ENCODE peak calls at places on chromosomes 1 and 21, in four cellular contexts. One of them, this sample, is unnamed.

GRCh38 chr1:12104417-12104816 is 41.3 kb downstream of the TNFRSF8 start:
- DNase-seq in K562: no peak
- DNase-seq in GM12878: no peak
- DNase-seq in HepG2: no peak
- DNase-seq in this sample: no peak

GRCh38 chr1:110336300-110337039 is 2.7 kb upstream of the RBM15 start:
- DNase-seq in K562: no peak
- DNase-seq in GM12878: no peak
- DNase-seq in HepG2: no peak
- DNase-seq in this sample: no peak

GRCh38 chr1:159214149-159214760 is 9.6 kb downstream of the ACKR1 start:
- DNase-seq in HepG2: peak
- DNase-seq in GM12878: no peak
- DNase-seq in K562: peak
- DNase-seq in this sample: peak

GRCh38 chr21:31173881-31174555 is 135.7 kb upstream of the KRTAP19-8 start:
- DNase-seq in HepG2: no peak
- DNase-seq in GM12878: no peak
- DNase-seq in K562: no peak
- DNase-seq in this sample: peak

GRCh38 chr21:16195896-16196443 is 466.2 kb downstream of the USP25 start:
- DNase-seq in K562: no peak
- DNase-seq in HepG2: no peak
- DNase-seq in GM12878: no peak
- DNase-seq in this sample: no peak

GRCh38 chr1:43293171-43293570 is 7.6 kb upstream of the TIE1 start:
- DNase-seq in K562: no peak
- DNase-seq in HepG2: no peak
- DNase-seq in GM12878: no peak
- DNase-seq in this sample: no peak

GRCh38 chr1:25559996-25560395 is 16.6 kb downstream of the LDLRAP1 start:
- DNase-seq in GM12878: no peak
- DNase-seq in HepG2: no peak
- DNase-seq in K562: no peak
- DNase-seq in this sample: no peak

GRCh38 chr1:22738069-22738435 is 27.4 kb downstream of the EPHB2 start:
- DNase-seq in HepG2: no peak
- DNase-seq in GM12878: no peak
- DNase-seq in K562: no peak
- DNase-seq in this sample: no peak

GRCh38 chr21:45011911-45012660 is 62.3 kb upstream of the ADARB1 start:
- DNase-seq in HepG2: peak
- DNase-seq in K562: no peak
- DNase-seq in GM12878: no peak
- DNase-seq in this sample: no peak

GRCh38 chr1:52637946-52638345 is 5.0 kb downstream of the SHISAL2A start:
- DNase-seq in K562: no peak
- DNase-seq in HepG2: no peak
- DNase-seq in GM12878: no peak
- DNase-seq in this sample: no peak

GRCh38 chr1:233105225-233105624 is 154.8 kb downstream of the NTPCR start:
- DNase-seq in HepG2: no peak
- DNase-seq in K562: no peak
- DNase-seq in GM12878: no peak
- DNase-seq in this sample: no peak

GRCh38 chr1:245074232-245074747 is 80.5 kb upstream of the KIF26B start:
- DNase-seq in HepG2: no peak
- DNase-seq in K562: no peak
- DNase-seq in GM12878: no peak
- DNase-seq in this sample: no peak

GRCh38 chr1:204145033-204145504 is 6.8 kb downstream of the ETNK2 start:
- DNase-seq in GM12878: no peak
- DNase-seq in K562: no peak
- DNase-seq in HepG2: peak
- DNase-seq in this sample: no peak

GRCh38 chr1:109793486-109794318 is 30.0 kb upstream of the EPS8L3 start:
- DNase-seq in HepG2: no peak
- DNase-seq in GM12878: no peak
- DNase-seq in K562: no peak
- DNase-seq in this sample: no peak

GRCh38 chr1:55882931-55883330 is 667.8 kb upstream of the USP24 start:
- DNase-seq in K562: no peak
- DNase-seq in HepG2: no peak
- DNase-seq in GM12878: no peak
- DNase-seq in this sample: no peak

GRCh38 chr1:202254454-202255252 is 61.1 kb downstream of the LGR6 start:
- DNase-seq in HepG2: no peak
- DNase-seq in GM12878: no peak
- DNase-seq in K562: no peak
- DNase-seq in this sample: no peak

GRCh38 chr21:45537111-45537745 is 5.0 kb downstream of the SLC19A1 start:
- DNase-seq in K562: no peak
- DNase-seq in GM12878: no peak
- DNase-seq in HepG2: no peak
- DNase-seq in this sample: no peak

GRCh38 chr1:204359474-204360255 is at the start of gene PLEKHA6:
- DNase-seq in HepG2: no peak
- DNase-seq in GM12878: no peak
- DNase-seq in K562: peak
- DNase-seq in this sample: no peak

GRCh38 chr1:10960954-10961833 is 51.3 kb upstream of the TARDBP start:
- DNase-seq in GM12878: no peak
- DNase-seq in K562: peak
- DNase-seq in HepG2: peak
- DNase-seq in this sample: peak

GRCh38 chr1:23098463-23099170 is 70.0 kb downstream of the LUZP1 start:
- DNase-seq in K562: peak
- DNase-seq in HepG2: peak
- DNase-seq in GM12878: no peak
- DNase-seq in this sample: peak

GRCh38 chr1:169604781-169605560 is 18.7 kb upstream of the F5 start:
- DNase-seq in K562: no peak
- DNase-seq in GM12878: peak
- DNase-seq in HepG2: no peak
- DNase-seq in this sample: no peak

GRCh38 chr1:26287033-26287711 is 7.3 kb downstream of the SH3BGRL3 start:
- DNase-seq in K562: peak
- DNase-seq in GM12878: no peak
- DNase-seq in HepG2: no peak
- DNase-seq in this sample: no peak

GRCh38 chr1:40312238-40313205 is 4.6 kb downstream of the COL9A2 start:
- DNase-seq in HepG2: peak
- DNase-seq in K562: no peak
- DNase-seq in GM12878: peak
- DNase-seq in this sample: peak

GRCh38 chr1:238254935-238255334 is 364.2 kb upstream of the ZP4 start:
- DNase-seq in GM12878: no peak
- DNase-seq in HepG2: no peak
- DNase-seq in K562: no peak
- DNase-seq in this sample: no peak

GRCh38 chr1:171142081-171142450 is 43.0 kb upstream of the FMO2 start:
- DNase-seq in GM12878: no peak
- DNase-seq in K562: no peak
- DNase-seq in HepG2: peak
- DNase-seq in this sample: no peak

GRCh38 chr1:95582746-95583145 is 348.7 kb downstream of the RWDD3 start:
- DNase-seq in K562: no peak
- DNase-seq in GM12878: no peak
- DNase-seq in HepG2: no peak
- DNase-seq in this sample: no peak

GRCh38 chr1:173295995-173296394 is 88.9 kb upstream of the TNFSF4 start:
- DNase-seq in K562: no peak
- DNase-seq in HepG2: no peak
- DNase-seq in GM12878: no peak
- DNase-seq in this sample: no peak

GRCh38 chr1:177069489-177069888 is 95.0 kb downstream of the ASTN1 start:
- DNase-seq in HepG2: no peak
- DNase-seq in GM12878: no peak
- DNase-seq in K562: no peak
- DNase-seq in this sample: no peak

GRCh38 chr1:15188145-15188544 is 34.6 kb downstream of the TMEM51 start:
- DNase-seq in K562: no peak
- DNase-seq in HepG2: no peak
- DNase-seq in GM12878: no peak
- DNase-seq in this sample: no peak
- TF ChIP-seq FOXK2 in K562: no peak
- TF ChIP-seq FOXK2 in HepG2: no peak
- TF ChIP-seq FOXK2 in GM12878: no peak
- TF ChIP-seq FOXK2 in this sample: no peak

GRCh38 chr1:53732912-53733317 is 6.0 kb downstream of the GLIS1 start:
- DNase-seq in GM12878: no peak
- DNase-seq in K562: no peak
- DNase-seq in HepG2: no peak
- DNase-seq in this sample: no peak

GRCh38 chr1:53732409-53732808 is 6.6 kb downstream of the GLIS1 start:
- DNase-seq in HepG2: no peak
- DNase-seq in GM12878: no peak
- DNase-seq in K562: no peak
- DNase-seq in this sample: no peak

GRCh38 chr1:53734650-53735211 is 4.2 kb downstream of the GLIS1 start:
- DNase-seq in K562: no peak
- DNase-seq in HepG2: no peak
- DNase-seq in GM12878: no peak
- DNase-seq in this sample: no peak

GRCh38 chr1:53733975-53734649 is 4.9 kb downstream of the GLIS1 start:
- DNase-seq in K562: no peak
- DNase-seq in GM12878: no peak
- DNase-seq in HepG2: no peak
- DNase-seq in this sample: no peak

DNA sequence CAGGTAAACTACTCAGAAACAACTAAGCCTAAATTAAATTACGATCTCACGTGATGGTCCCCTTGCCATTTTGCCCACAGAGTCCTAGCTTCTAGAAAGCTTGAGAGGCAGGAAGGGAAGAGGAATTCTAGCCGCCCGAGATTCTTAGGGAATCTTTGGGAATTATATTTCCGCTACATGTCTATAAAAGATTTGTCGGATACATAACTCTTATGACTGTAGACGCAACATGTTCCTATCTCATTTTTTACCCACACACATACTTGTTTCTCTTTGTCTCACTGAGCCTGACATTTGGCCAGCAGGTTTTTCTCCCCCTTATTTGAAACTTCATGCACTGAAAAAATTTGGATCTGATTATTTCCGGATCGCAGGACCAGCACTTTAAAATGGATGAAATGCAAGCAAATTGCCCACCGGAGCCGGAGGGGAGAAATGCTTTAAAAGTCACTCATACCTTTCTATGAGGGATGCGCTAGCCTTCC is 5.5 kb downstream of the GLIS1 start:
- DNase-seq in K562: no peak
- DNase-seq in GM12878: no peak
- DNase-seq in HepG2: no peak
- DNase-seq in this sample: no peak
- TF ChIP-seq FOXK2 in K562: no peak
- TF ChIP-seq FOXK2 in GM12878: no peak
- TF ChIP-seq FOXK2 in HepG2: no peak
- TF ChIP-seq FOXK2 in this sample: no peak

GRCh38 chr1:17792421-17792820 is 37.3 kb downstream of the ACTL8 start:
- DNase-seq in HepG2: no peak
- DNase-seq in K562: no peak
- DNase-seq in GM12878: no peak
- DNase-seq in this sample: no peak
- TF ChIP-seq FOXK2 in HepG2: no peak
- TF ChIP-seq FOXK2 in K562: no peak
- TF ChIP-seq FOXK2 in GM12878: no peak
- TF ChIP-seq FOXK2 in this sample: no peak

DNA sequence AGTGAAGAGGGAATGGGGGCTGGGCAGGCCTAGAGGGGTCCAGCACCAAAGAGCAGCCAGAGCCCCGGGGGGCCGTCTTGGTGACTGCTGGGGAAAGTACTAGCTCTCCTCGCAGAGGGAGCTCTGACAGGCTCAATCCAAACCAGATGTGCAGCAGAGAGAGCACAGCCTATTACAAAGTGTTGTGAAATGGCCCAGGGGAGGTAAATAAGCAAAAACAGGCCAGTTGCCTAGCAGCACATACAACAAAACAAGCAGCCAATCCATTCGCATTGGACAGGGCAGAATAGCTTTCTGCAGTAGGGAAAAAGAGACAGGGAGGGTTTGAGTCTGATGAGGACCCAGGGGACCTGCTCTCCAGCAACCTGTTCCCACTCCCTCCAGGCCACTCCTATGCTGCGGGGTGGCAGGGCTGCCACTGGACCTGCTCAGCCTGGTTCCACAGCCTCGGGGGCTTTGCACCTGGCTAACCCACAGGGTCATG is 239.6 kb upstream of the FGGY start:
- DNase-seq in K562: no peak
- DNase-seq in HepG2: peak
- DNase-seq in GM12878: no peak
- DNase-seq in this sample: peak
- TF ChIP-seq FOXK2 in K562: peak
- TF ChIP-seq FOXK2 in HepG2: peak
- TF ChIP-seq FOXK2 in GM12878: no peak
- TF ChIP-seq FOXK2 in this sample: no peak

This sample was measured in HEK293T.